ENCODE peak calls at places on chromosomes 3 and 15, in nine cellular contexts. R is neuronal stem cell; V is right atrium auricular region; C is thoracic aorta; Y is AG04450; J is aorta; E is PC-3; H is foreskin fibroblast; P is CD8-positive, alpha-beta memory T cell. L is an unnamed sample.

GRCh38 chr15:85128636-85129035 is 147.0 kb downstream of the PDE8A start:
- DNase-seq in C (no peak), R (no peak), Y (no peak), P (no peak), V (no peak), E (no peak), H (no peak), J (no peak), L (no peak)

GRCh38 chr15:63583027-63583426 is 14.2 kb upstream of the FBXL22 start:
- DNase-seq in J (no peak), C (no peak), Y (no peak), R (no peak), V (no peak), E (peak), P (no peak), H (peak), L (peak)

GRCh38 chr15:66833803-66834202 is 131.8 kb downstream of the SMAD6 start:
- DNase-seq in H (no peak), V (no peak), P (no peak), C (no peak), R (no peak), E (no peak), Y (no peak), J (no peak), L (no peak)

GRCh38 chr15:35560258-35560657 is 14.3 kb upstream of the DPH6 start:
- DNase-seq in V (no peak), R (no peak), J (no peak), E (no peak), C (no peak), Y (no peak), H (no peak), P (no peak), L (no peak)

GRCh38 chr15:38072507-38073277 is 138.3 kb downstream of the TMCO5A start:
- DNase-seq in E (peak), P (no peak), J (peak), R (peak), V (peak), H (peak), C (no peak), Y (no peak), L (peak)

GRCh38 chr15:92123848-92124631 is 269.6 kb upstream of the ST8SIA2 start:
- DNase-seq in C (no peak), R (no peak), Y (no peak), V (no peak), H (no peak), J (no peak), P (no peak), E (no peak), L (no peak)

GRCh38 chr15:33191641-33192040 is 2.9 kb downstream of the FMN1 start:
- DNase-seq in E (no peak), P (no peak), C (no peak), H (no peak), J (no peak), V (no peak), Y (no peak), R (no peak), L (no peak)

GRCh38 chr3:81242871-81243270 is 518.6 kb downstream of the GBE1 start:
- DNase-seq in V (no peak), H (peak), J (no peak), C (no peak), P (no peak), R (no peak), E (peak), Y (no peak), L (no peak)

GRCh38 chr3:13711911-13712650 is 163.2 kb downstream of the FBLN2 start:
- DNase-seq in V (peak), P (no peak), R (no peak), E (no peak), J (peak), H (no peak), Y (no peak), C (no peak), L (no peak)

GRCh38 chr3:13556937-13557336 is 8.0 kb downstream of the FBLN2 start:
- DNase-seq in R (no peak), V (no peak), C (no peak), P (no peak), Y (no peak), E (no peak), J (no peak), H (no peak), L (no peak)

GRCh38 chr15:38308797-38309196 is 56.2 kb downstream of the SPRED1 start:
- DNase-seq in V (no peak), R (no peak), H (no peak), Y (no peak), E (no peak), C (no peak), P (no peak), J (no peak), L (no peak)

GRCh38 chr3:72571638-72572114 is 276.6 kb downstream of the SHQ1 start:
- DNase-seq in Y (no peak), R (no peak), H (no peak), P (no peak), V (no peak), E (peak), J (no peak), C (no peak), L (no peak)

GRCh38 chr15:70100495-70101331 is 3.0 kb upstream of the TLE3 start:
- DNase-seq in J (peak), H (peak), E (peak), V (peak), Y (no peak), C (no peak), R (peak), P (peak), L (peak)

GRCh38 chr15:85044251-85044853 is 62.7 kb downstream of the PDE8A start:
- DNase-seq in H (peak), Y (peak), V (no peak), E (peak), P (no peak), C (no peak), J (no peak), R (no peak), L (no peak)

GRCh38 chr3:14460342-14461005 is 58.1 kb downstream of the SLC6A6 start:
- DNase-seq in H (peak), J (peak), R (no peak), V (peak), C (no peak), P (no peak), Y (peak), E (peak), L (no peak)

GRCh38 chr3:39275052-39275451 is 4.8 kb downstream of the CX3CR1 start:
- DNase-seq in E (peak), H (peak), C (no peak), V (no peak), J (no peak), Y (peak), R (no peak), P (no peak), L (no peak)

GRCh38 chr3:16311960-16312451 is 47.0 kb downstream of the OXNAD1 start:
- DNase-seq in J (no peak), V (peak), E (no peak), H (no peak), C (no peak), P (peak), Y (no peak), R (no peak), L (no peak)

GRCh38 chr3:98784666-98785600 is 21.8 kb downstream of the ST3GAL6 start:
- DNase-seq in P (no peak), E (peak), H (peak), R (no peak), J (no peak), C (no peak), Y (peak), V (no peak), L (peak)

GRCh38 chr15:66919421-66919820 is 146.0 kb upstream of the SMAD3 start:
- DNase-seq in E (no peak), J (no peak), Y (no peak), R (no peak), P (no peak), V (no peak), H (no peak), C (no peak), L (peak)

GRCh38 chr3:77039606-77040553 is at the start of gene ROBO2:
- DNase-seq in E (no peak), P (no peak), R (peak), J (no peak), C (no peak), V (no peak), H (peak), Y (no peak), L (no peak)

GRCh38 chr3:36959821-36960220 is 15.0 kb upstream of the TRANK1 start:
- DNase-seq in R (no peak), E (peak), C (no peak), V (no peak), P (no peak), Y (no peak), J (no peak), H (peak), L (peak)

GRCh38 chr3:9746330-9746729 is 3.4 kb upstream of the OGG1 start:
- DNase-seq in R (no peak), J (no peak), C (no peak), E (peak), Y (peak), P (no peak), V (no peak), H (peak), L (peak)

GRCh38 chr3:58234516-58234931 is 3.1 kb upstream of the ABHD6 start:
- DNase-seq in C (no peak), E (peak), J (no peak), H (peak), V (no peak), Y (peak), P (no peak), R (no peak), L (no peak)

GRCh38 chr15:38860253-38860652 is 295.6 kb upstream of the RASGRP1 start:
- DNase-seq in H (peak), R (no peak), V (no peak), C (no peak), E (no peak), J (no peak), P (no peak), Y (no peak), L (no peak)

GRCh38 chr3:72161870-72162617 is 377.1 kb upstream of the PROK2 start:
- DNase-seq in Y (no peak), H (peak), R (no peak), V (no peak), J (no peak), P (no peak), E (peak), C (no peak), L (no peak)

GRCh38 chr3:98806583-98806982 is 43.4 kb downstream of the ST3GAL6 start:
- DNase-seq in V (no peak), R (no peak), J (no peak), H (no peak), P (no peak), Y (no peak), C (no peak), E (peak), L (no peak)

GRCh38 chr3:155194973-155195372 is 98.5 kb downstream of the STRIT1 start:
- DNase-seq in P (no peak), H (peak), J (no peak), Y (no peak), R (no peak), V (no peak), E (no peak), C (no peak), L (no peak)

GRCh38 chr15:22258402-22259150 is 178.2 kb downstream of the OR4M2 start:
- DNase-seq in P (no peak), C (no peak), H (no peak), V (no peak), Y (no peak), J (no peak), R (no peak), E (no peak), L (no peak)

GRCh38 chr3:12224181-12225147 is 64.4 kb upstream of the PPARG start:
- DNase-seq in R (no peak), V (no peak), C (no peak), E (peak), Y (no peak), J (no peak), P (no peak), H (peak), L (peak)

GRCh38 chr3:32113981-32114566 is 7.7 kb downstream of the GPD1L start:
- DNase-seq in H (no peak), E (no peak), Y (no peak), V (no peak), R (no peak), C (no peak), P (no peak), J (no peak), L (no peak)

GRCh38 chr3:106534206-106534605 is 665.4 kb upstream of the CBLB start:
- DNase-seq in Y (no peak), P (peak), E (peak), J (no peak), V (no peak), H (no peak), C (no peak), R (no peak), L (no peak)

GRCh38 chr15:77027111-77027696 is 32.3 kb downstream of the PSTPIP1 start:
- DNase-seq in R (no peak), C (no peak), E (no peak), Y (no peak), P (no peak), V (no peak), H (no peak), J (peak), L (no peak)

GRCh38 chr15:31337352-31338031 is 10.9 kb downstream of the KLF13 start:
- DNase-seq in P (no peak), R (no peak), Y (no peak), C (no peak), E (no peak), V (no peak), H (no peak), J (no peak), L (no peak)
- H3K4me3 ChIP-seq in P (no peak), R (no peak), Y (no peak), C (no peak), E (no peak), V (no peak), H (no peak), J (no peak), L (no peak)

GRCh38 chr3:165817160-165817709 is 20.0 kb downstream of the BCHE start:
- DNase-seq in J (no peak), R (no peak), Y (no peak), V (no peak), P (no peak), C (no peak), E (no peak), H (no peak), L (no peak)
- H3K4me3 ChIP-seq in J (no peak), R (no peak), Y (no peak), V (no peak), P (no peak), C (no peak), E (no peak), H (no peak), L (no peak)

DNA sequence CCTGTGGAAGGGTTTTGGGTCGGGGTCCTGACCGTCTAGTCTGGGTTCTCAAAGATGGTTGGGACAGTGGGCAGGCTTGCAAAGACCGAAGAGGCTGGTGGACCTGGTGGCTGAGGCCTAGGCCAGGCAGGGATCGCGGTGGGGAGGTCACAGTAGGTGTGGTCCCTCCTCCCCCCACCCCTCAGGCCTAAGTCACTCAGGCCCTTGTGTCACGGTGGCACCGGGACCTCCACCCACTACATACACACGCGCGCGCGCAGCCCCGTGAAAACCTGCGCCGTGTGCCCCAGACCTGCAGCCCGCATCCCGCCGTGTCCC is 24.2 kb downstream of the SEC61A1 start:
- DNase-seq in R (no peak), J (no peak), Y (no peak), E (no peak), H (no peak), P (no peak), V (no peak), C (no peak), L (no peak)
- H3K4me3 ChIP-seq in R (no peak), J (peak), Y (no peak), E (no peak), H (peak), P (peak), V (peak), C (peak), L (peak)

GRCh38 chr3:30721314-30721634 is 114.9 kb downstream of the TGFBR2 start:
- DNase-seq in C (no peak), J (no peak), R (no peak), P (no peak), H (no peak), V (no peak), E (no peak), Y (no peak), L (no peak)
- H3K4me3 ChIP-seq in C (no peak), J (no peak), R (no peak), P (no peak), H (no peak), V (no peak), E (peak), Y (no peak), L (no peak)

GRCh38 chr3:158644345-158644908 is at the start of gene GFM1:
- DNase-seq in V (peak), Y (peak), E (peak), R (peak), P (peak), H (peak), J (peak), C (peak), L (peak)

GRCh38 chr3:158642474-158643210 is 1.7 kb upstream of the GFM1 start:
- DNase-seq in Y (no peak), J (no peak), V (no peak), H (no peak), E (no peak), P (no peak), R (no peak), C (no peak), L (no peak)

GRCh38 chr3:158640646-158641045 is 3.7 kb upstream of the GFM1 start:
- DNase-seq in H (no peak), E (no peak), R (no peak), J (no peak), P (no peak), V (no peak), C (no peak), Y (no peak), L (no peak)

DNA sequence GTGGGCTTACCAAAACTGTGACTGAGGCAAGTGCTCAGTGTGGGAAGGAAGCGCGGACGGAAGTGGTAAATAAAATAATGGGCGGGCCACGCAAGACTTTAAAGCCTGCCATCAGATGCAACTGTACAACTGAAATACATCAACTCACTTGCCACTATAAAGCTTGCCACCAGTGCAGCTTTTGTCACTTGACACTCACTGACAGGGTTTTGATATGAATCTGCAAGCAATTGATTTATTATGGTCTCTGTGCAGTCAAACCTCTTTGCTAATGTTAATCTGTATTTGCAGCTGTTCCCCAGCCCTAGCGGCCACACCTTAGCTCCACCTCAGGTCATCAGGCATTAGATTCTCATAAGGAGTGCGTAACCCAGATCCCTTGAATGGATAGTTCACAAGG is 2.3 kb upstream of the GFM1 start:
- DNase-seq in C (no peak), V (no peak), P (peak), E (no peak), R (no peak), Y (no peak), H (no peak), J (no peak), L (no peak)
- H3K4me3 ChIP-seq in C (no peak), V (no peak), P (no peak), E (no peak), R (no peak), Y (no peak), H (no peak), J (no peak), L (no peak)

GRCh38 chr15:72800819-72801481 is 17.4 kb upstream of the ADPGK start:
- DNase-seq in Y (no peak), C (no peak), V (no peak), J (no peak), P (no peak), R (no peak), E (peak), H (peak), L (no peak)

GRCh38 chr15:72797834-72798233 is 14.3 kb upstream of the ADPGK start:
- DNase-seq in C (no peak), J (no peak), H (no peak), R (no peak), V (no peak), Y (no peak), P (no peak), E (no peak), L (no peak)

GRCh38 chr15:72797338-72797689 is 13.8 kb upstream of the ADPGK start:
- DNase-seq in R (no peak), C (no peak), P (no peak), E (no peak), J (no peak), V (no peak), Y (no peak), H (no peak), L (no peak)

GRCh38 chr15:72796515-72797337 is 13.2 kb upstream of the ADPGK start:
- DNase-seq in Y (no peak), H (peak), E (peak), C (no peak), J (peak), V (no peak), R (peak), P (peak), L (no peak)

GRCh38 chr15:72796210-72796514 is 12.6 kb upstream of the ADPGK start:
- DNase-seq in P (no peak), Y (no peak), E (peak), R (no peak), V (no peak), H (peak), J (no peak), C (no peak), L (no peak)
- H3K4me3 ChIP-seq in P (peak), Y (no peak), E (peak), R (peak), V (no peak), H (peak), J (no peak), C (peak), L (no peak)

DNA sequence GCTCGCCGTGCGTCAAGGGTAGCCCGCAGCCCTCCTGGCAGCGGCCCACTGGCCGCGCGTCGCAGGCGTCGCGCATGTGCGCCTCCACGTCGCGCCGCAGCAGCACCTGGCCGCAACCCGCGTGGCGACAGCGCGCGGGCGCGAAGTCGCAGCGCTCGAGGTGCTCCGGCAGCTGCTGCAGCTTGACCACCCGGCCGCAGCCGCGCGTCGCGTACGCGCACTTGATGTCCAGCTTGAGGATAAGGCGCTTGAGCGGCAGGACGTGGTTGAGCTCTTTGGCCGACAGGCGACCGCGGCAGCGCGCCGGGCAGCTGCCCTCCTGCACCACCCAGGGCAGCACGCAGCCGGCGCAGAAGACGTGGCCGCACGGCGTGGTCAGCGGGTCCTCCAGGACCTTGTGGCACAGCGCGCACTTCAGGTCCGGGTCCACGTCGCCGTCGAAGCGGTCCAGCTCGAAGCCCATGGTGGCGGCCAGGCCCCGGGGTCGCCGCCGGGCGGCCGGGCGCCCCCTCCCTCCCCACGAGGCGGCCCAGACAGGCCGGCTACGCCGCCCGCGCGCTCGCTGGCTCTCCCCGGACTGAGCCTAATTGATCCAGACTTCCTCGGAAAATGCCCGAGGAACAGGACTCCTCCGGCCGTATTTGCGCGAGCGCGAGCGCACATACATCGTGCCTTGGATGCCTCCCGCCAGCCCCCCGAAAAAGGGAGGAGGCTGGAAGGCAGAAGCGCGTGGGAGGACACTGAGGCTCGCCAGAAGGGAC is at the start of gene PDZRN3:
- DNase-seq in P (no peak), R (peak), J (peak), C (no peak), H (peak), V (no peak), E (no peak), Y (no peak), L (no peak)
- H3K4me3 ChIP-seq in P (no peak), R (peak), J (peak), C (peak), H (peak), V (peak), E (no peak), Y (peak), L (peak)